ENCODE peak calls at places on chromosomes 7 and 10, in four cellular contexts. A, P, F and S are unnamed samples. For H3K27me3, the result is how much of the 10 kb centered on the place peaks cover.

GRCh38 chr10:119342017-119342734 is 134.8 kb downstream of the GRK5 start:
- DNase-seq in A (no peak), F (no peak), P (no peak), S (no peak)

GRCh38 chr10:102758226-102758932 is 14.6 kb downstream of the WBP1L start:
- DNase-seq in F (no peak), P (no peak), A (no peak), S (no peak)

GRCh38 chr10:87541114-87541513 is 36.4 kb downstream of the MINPP1 start:
- DNase-seq in P (no peak), A (no peak), F (no peak), S (no peak)

GRCh38 chr7:30974605-30975256 is 11.0 kb downstream of the GHRHR start:
- DNase-seq in A (peak), P (no peak), F (peak), S (no peak)

GRCh38 chr7:2800923-2801682 is 43.0 kb downstream of the GNA12 start:
- DNase-seq in A (peak), P (no peak), F (no peak), S (no peak)

GRCh38 chr10:30151581-30152389 is 92.4 kb upstream of the JCAD start:
- DNase-seq in A (peak), F (no peak), P (no peak), S (no peak)

GRCh38 chr10:45509491-45509890 is 135.5 kb downstream of the ALOX5 start:
- DNase-seq in P (no peak), F (no peak), A (no peak), S (no peak)

GRCh38 chr10:23158370-23158769 is 33.7 kb upstream of the PTF1A start:
- DNase-seq in F (peak), A (peak), P (peak), S (peak)

GRCh38 chr10:77907900-77908717 is 18.4 kb downstream of the DLG5 start:
- DNase-seq in F (no peak), A (no peak), P (no peak), S (no peak)

GRCh38 chr10:80160361-80161128 is 28.0 kb downstream of the PLAC9 start:
- DNase-seq in P (no peak), A (no peak), F (no peak), S (no peak)

GRCh38 chr10:80158126-80158525 is 25.6 kb downstream of the PLAC9 start:
- DNase-seq in A (no peak), P (no peak), F (no peak), S (no peak)

GRCh38 chr10:80157561-80157960 is 25.0 kb downstream of the PLAC9 start:
- DNase-seq in A (no peak), P (no peak), F (no peak), S (no peak)

GRCh38 chr10:80159166-80159888 is 26.8 kb downstream of the PLAC9 start:
- DNase-seq in A (peak), F (no peak), P (no peak), S (no peak)

DNA sequence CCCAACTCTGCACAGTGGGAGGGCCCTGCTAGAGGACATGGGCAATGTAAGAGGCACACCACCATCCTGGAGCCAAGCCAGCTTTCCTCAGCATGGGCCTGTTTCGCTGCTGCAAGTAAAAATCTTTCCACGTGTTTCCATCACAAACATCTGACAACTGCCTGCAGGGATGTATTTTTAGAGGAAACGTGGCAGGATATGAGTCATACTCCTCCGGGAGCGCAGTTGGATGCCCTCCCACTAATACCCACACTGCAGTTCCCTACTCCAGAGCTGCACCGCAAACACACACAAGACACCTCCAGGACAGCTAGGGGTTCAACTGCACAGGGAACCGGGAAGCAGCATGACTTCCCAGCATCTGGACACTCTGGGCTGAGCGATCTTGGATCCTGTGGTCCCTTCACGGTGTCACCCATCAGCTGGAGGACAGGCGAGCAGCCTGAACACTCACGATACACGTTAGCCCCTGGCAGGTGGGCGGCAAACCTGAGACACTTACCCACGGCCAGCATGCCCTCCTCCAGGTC is 26.1 kb downstream of the PLAC9 start:
- DNase-seq in A (peak), F (peak), P (no peak), S (no peak)
- H3K4me3 ChIP-seq in A (no peak), F (no peak), P (no peak), S (no peak)

DNA sequence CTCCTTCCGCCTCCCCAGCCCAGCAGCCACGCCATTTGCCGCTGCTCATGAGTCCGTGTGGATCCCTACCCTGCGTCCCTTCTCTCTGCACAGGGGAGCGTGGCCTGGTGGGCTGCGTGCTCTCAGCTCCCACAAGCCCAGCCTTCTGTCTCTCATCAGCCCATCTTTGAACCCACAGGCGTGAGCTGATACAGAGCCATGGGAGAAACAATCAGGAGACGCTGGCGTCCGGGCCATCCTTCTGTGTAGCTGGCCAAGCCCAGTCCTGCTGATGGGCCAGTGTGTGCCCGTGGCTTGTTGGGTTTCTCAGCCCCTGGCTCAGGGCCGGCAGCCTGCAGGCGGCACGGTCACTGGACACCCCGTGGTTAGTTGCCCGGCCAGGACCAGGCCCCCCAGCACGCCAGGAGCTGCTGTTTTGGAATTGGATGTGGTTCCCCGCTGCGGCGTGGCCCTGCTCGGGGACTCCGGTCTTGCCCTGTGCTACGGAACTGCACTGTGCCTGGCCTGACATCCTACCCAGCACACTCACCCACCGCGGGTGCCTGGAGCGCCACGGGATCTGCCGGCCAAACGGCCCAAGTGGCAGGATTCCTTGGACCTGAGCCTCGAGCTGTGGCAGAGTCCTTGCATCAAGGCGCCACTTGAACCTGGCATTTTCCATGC is 88.9 kb downstream of the ELFN1 start:
- DNase-seq in A (no peak), F (no peak), P (no peak), S (no peak)
- H3K27me3 ChIP-seq in A (under half), F (under half), P (under half), S (under half)

GRCh38 chr7:102934670-102935069 is 21.9 kb downstream of the LRRC17 start:
- DNase-seq in F (no peak), P (no peak), A (no peak), S (no peak)
- H3K4me3 ChIP-seq in F (peak), P (no peak), A (no peak), S (no peak)

GRCh38 chr7:101059620-101059942 is 25.7 kb upstream of the TRIM56 start:
- DNase-seq in P (no peak), A (no peak), F (no peak), S (no peak)
- H3K27me3 ChIP-seq in P (under half), A (under half), F (half or more), S (under half)

GRCh38 chr7:101743995-101744360 is 73.4 kb upstream of the CUX1 start:
- DNase-seq in A (no peak), P (no peak), F (no peak), S (no peak)
- H3K4me3 ChIP-seq in A (peak), P (peak), F (peak), S (peak)

DNA sequence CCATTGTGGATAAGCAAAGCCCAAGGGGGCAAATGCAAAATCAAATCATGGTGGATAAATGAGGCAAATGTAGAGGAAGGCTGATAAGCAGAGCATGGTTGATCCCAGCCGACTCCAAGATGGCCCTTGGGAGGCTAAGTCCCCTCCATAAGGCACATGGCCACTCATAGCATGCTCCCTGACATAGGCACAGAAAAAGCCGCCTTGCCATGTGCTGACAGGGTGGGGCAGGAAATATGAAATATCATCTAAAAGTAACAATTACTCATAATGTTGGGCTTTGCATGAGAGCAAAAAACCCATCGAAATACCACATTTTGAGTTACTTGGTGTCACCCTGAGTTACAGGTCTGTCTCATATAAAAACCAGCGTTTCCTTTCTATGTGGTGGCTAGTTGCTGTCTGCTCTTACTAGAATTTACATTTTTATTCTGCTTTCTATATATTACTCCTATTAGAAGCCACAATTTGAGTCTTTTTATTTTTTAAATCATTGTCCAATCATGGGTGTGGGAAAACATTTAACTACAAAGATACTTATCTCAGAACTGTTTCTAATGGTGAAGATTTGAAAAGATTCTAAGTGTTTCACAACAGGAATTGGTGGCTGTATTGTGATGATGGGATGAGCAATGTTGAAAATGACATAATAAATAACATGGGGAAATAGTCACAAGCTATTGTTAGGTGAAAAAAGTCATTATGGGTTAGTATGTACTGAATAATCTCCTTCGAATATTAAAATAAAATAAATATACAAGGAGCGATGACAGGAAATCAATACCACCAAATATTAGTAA is 102.7 kb downstream of the CUBN start:
- DNase-seq in P (peak), F (no peak), A (no peak), S (peak)
- H3K27me3 ChIP-seq in P (under half), F (under half), A (under half), S (under half)

DNA sequence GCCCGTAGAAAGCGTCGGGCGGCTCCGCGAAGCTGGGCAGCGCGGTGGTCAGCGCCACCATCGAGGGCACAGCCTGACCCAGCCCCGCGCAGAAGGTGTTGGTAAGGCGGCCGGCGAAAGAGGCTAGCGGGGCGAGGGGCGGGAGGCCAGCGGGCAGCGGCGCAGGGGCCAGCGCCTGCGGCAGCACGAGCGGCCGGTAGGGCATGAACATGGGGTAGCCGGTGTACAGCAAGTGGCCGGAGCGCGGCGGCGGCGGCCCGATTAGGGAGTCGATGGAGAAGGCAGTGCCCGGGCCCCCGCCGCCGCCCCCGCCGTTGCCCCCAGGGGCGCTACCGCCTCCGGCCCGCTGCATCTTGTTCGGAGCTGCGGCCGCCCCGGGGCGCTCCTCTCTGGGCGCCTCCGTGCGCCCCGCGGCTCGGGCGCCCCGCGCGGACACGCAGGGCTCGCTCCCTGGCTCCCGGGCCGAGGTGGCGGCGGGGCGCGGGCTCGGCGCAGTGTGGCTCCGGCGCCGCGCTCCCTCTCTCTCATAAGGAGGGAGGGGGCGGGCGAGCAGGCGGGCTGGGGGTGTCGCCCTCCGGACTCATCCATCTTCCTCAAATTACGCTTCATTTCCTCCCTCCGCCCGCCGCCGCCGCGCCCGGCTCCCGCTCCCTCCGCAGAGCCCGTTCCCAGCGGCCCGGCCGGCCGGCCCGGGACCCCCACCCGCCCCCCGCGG is at the start of gene GBX1:
- DNase-seq in F (peak), A (peak), P (no peak), S (no peak)
- H3K4me3 ChIP-seq in F (peak), A (peak), P (peak), S (peak)